ENCODE peak calls at places on chromosomes 7 and 10, in six cellular contexts. P, C, E, H, I and L are unnamed samples.

GRCh38 chr7:64619705-64620104 is 46.2 kb upstream of the ZNF107 start:
- DNase-seq in I (no peak), E (no peak), C (no peak), P (no peak), H (no peak), L (no peak)

GRCh38 chr10:11881477-11882417 is 58.6 kb downstream of the PROSER2 start:
- DNase-seq in P (no peak), H (no peak), C (no peak), I (no peak), E (no peak), L (no peak)

GRCh38 chr10:45509491-45509890 is 135.5 kb downstream of the ALOX5 start:
- DNase-seq in I (no peak), C (no peak), H (no peak), E (no peak), P (no peak), L (no peak)

GRCh38 chr10:11629731-11630130 is 18.3 kb upstream of the USP6NL start:
- DNase-seq in E (no peak), C (no peak), H (no peak), I (no peak), P (no peak), L (no peak)

GRCh38 chr7:117124585-117125220 is 171.4 kb downstream of the ST7 start:
- DNase-seq in I (peak), P (peak), C (peak), H (no peak), E (no peak), L (peak)

GRCh38 chr7:2775785-2776184 is 68.3 kb downstream of the GNA12 start:
- DNase-seq in P (no peak), C (no peak), I (no peak), E (no peak), H (no peak), L (no peak)

GRCh38 chr10:30862486-30862885 is 169.2 kb downstream of the ZNF438 start:
- DNase-seq in P (peak), H (no peak), I (peak), C (no peak), E (no peak), L (peak)

GRCh38 chr7:376306-376969 is 86.5 kb downstream of the FOXL3 start:
- DNase-seq in C (peak), E (peak), I (no peak), H (no peak), P (no peak), L (no peak)

GRCh38 chr7:50858528-50859245 is 76.0 kb upstream of the GRB10 start:
- DNase-seq in C (no peak), P (no peak), E (no peak), H (no peak), I (no peak), L (no peak)

GRCh38 chr10:117537436-117537903 is 5.1 kb upstream of the EMX2 start:
- DNase-seq in C (no peak), P (peak), E (peak), I (no peak), H (no peak), L (no peak)

GRCh38 chr10:116669832-116670644 is 49.3 kb downstream of the PNLIPRP2 start:
- DNase-seq in C (no peak), P (no peak), H (no peak), I (no peak), E (peak), L (no peak)

GRCh38 chr10:108597657-108598319 is 1325.5 kb downstream of the XPNPEP1 start:
- DNase-seq in H (no peak), I (no peak), E (no peak), P (no peak), C (no peak), L (no peak)

GRCh38 chr7:66967029-66967428 is 28.4 kb downstream of the SBDS start:
- DNase-seq in I (no peak), P (no peak), E (no peak), H (no peak), C (no peak), L (no peak)

GRCh38 chr10:118256209-118256608 is 85.9 kb downstream of the FAM204A start:
- DNase-seq in P (no peak), E (no peak), C (no peak), I (no peak), H (no peak), L (no peak)

GRCh38 chr7:51035696-51036095 is 253.0 kb upstream of the GRB10 start:
- DNase-seq in H (no peak), P (peak), E (no peak), C (no peak), I (no peak), L (no peak)

GRCh38 chr10:18140149-18140956 is at the start of gene CACNB2:
- DNase-seq in H (no peak), E (peak), I (no peak), C (peak), P (peak), L (no peak)

GRCh38 chr10:70661623-70662361 is 10.5 kb upstream of the ADAMTS14 start:
- DNase-seq in H (no peak), E (no peak), C (no peak), I (no peak), P (no peak), L (no peak)

GRCh38 chr7:26944486-26944885 is 80.1 kb upstream of the SKAP2 start:
- DNase-seq in P (no peak), E (no peak), H (no peak), I (no peak), C (no peak), L (no peak)

GRCh38 chr7:44961844-44962482 is 16.9 kb downstream of the MYO1G start:
- DNase-seq in E (no peak), P (no peak), C (no peak), H (no peak), I (no peak), L (no peak)

GRCh38 chr10:123807444-123808035 is 84.1 kb downstream of the CPXM2 start:
- DNase-seq in H (no peak), I (peak), E (peak), P (peak), C (no peak), L (no peak)

GRCh38 chr7:45569290-45569685 is 4.9 kb upstream of the ADCY1 start:
- DNase-seq in H (no peak), E (peak), C (no peak), P (no peak), I (no peak), L (no peak)

GRCh38 chr7:34747176-34747781 is 89.3 kb downstream of the NPSR1 start:
- DNase-seq in C (no peak), P (no peak), I (no peak), E (no peak), H (no peak), L (no peak)

GRCh38 chr10:69632516-69633199 is 2.6 kb downstream of the FAM241B start:
- DNase-seq in P (no peak), I (no peak), E (peak), C (no peak), H (no peak), L (no peak)

GRCh38 chr10:119139464-119140067 is 25.9 kb downstream of the SFXN4 start:
- DNase-seq in P (peak), E (peak), C (peak), H (peak), I (no peak), L (no peak)

GRCh38 chr10:86164216-86164774 is 202.3 kb downstream of the GRID1 start:
- DNase-seq in C (no peak), P (no peak), H (no peak), I (no peak), E (no peak), L (no peak)

GRCh38 chr7:79332091-79332490 is 121.4 kb downstream of the MAGI2 start:
- DNase-seq in I (no peak), C (no peak), P (peak), E (no peak), H (no peak), L (no peak)

GRCh38 chr7:40720401-40720800 is 585.6 kb downstream of the SUGCT start:
- DNase-seq in P (peak), C (no peak), E (no peak), I (no peak), H (no peak), L (no peak)

GRCh38 chr7:151518105-151518780 is 1.5 kb downstream of the RHEB start:
- DNase-seq in I (no peak), E (peak), C (peak), P (peak), H (peak), L (no peak)

GRCh38 chr7:26291699-26292538 is at the start of gene SNX10:
- DNase-seq in I (no peak), E (peak), P (peak), C (peak), H (peak), L (no peak)

GRCh38 chr10:13658864-13659685 is 72.3 kb downstream of the PRPF18 start:
- DNase-seq in E (no peak), P (no peak), C (peak), I (no peak), H (no peak), L (no peak)

GRCh38 chr7:131501930-131502685 is 54.3 kb downstream of the PODXL start:
- DNase-seq in C (no peak), I (no peak), H (no peak), E (no peak), P (no peak), L (no peak)

GRCh38 chr7:43697690-43698089 is 31.6 kb downstream of the COA1 start:
- DNase-seq in I (no peak), C (no peak), E (no peak), P (no peak), H (no peak), L (no peak)

GRCh38 chr10:87505366-87506113 is 847 bp downstream of the MINPP1 start:
- DNase-seq in I (peak), C (peak), E (no peak), P (peak), H (no peak), L (no peak)

GRCh38 chr10:16965740-16966447 is 148.7 kb upstream of the RSU1 start:
- DNase-seq in C (no peak), H (no peak), E (no peak), I (peak), P (peak), L (peak)

GRCh38 chr10:64036996-64037666 is 515.9 kb downstream of the REEP3 start:
- DNase-seq in C (no peak), H (no peak), I (no peak), P (no peak), E (no peak), L (no peak)

GRCh38 chr7:150389532-150389816 is 10.3 kb downstream of the ZNF775 start:
- DNase-seq in P (no peak), I (no peak), E (no peak), C (no peak), H (no peak), L (no peak)

GRCh38 chr7:112225006-112225405 is 18.5 kb downstream of the ZNF277 start:
- DNase-seq in I (no peak), E (no peak), C (no peak), H (no peak), P (no peak), L (no peak)

GRCh38 chr7:100967292-100967863 is 2.0 kb upstream of the MUC12 start:
- DNase-seq in C (no peak), E (no peak), P (no peak), I (no peak), H (no peak), L (no peak)